ENCODE peak calls at places on chromosomes 16 and 17, in five cellular contexts. G, R, D, U and L are unnamed samples.
A peak's percentile ranks its signal among the peaks of the same experiment; 100 is the strongest.

GRCh38 chr17:31842416-31843381 is 16.3 kb downstream of the COPRS start:
- DNase-seq in G (peak; percentile 58), R (peak; percentile 67), D (peak; percentile 66), U (peak; percentile 81), L (peak; percentile 80)

GRCh38 chr17:36937001-36937960 is at the start of gene LHX1:
- DNase-seq in G (no peak), R (no peak), D (no peak), U (no peak), L (no peak)

GRCh38 chr17:43372273-43372911 is 26.4 kb upstream of the ARL4D start:
- DNase-seq in G (no peak), R (no peak), D (peak; percentile 60), U (no peak), L (peak; percentile 76)

GRCh38 chr17:33097411-33097810 is 105.8 kb downstream of the SPACA3 start:
- DNase-seq in G (no peak), R (no peak), D (no peak), U (no peak), L (no peak)

GRCh38 chr17:40373999-40374398 is 9.5 kb upstream of the GJD3 start:
- DNase-seq in G (no peak), R (no peak), D (no peak), U (no peak), L (no peak)

GRCh38 chr17:46853896-46854444 is 2.6 kb downstream of the WNT9B start:
- DNase-seq in G (no peak), R (no peak), D (peak; percentile 40), U (no peak), L (no peak)

GRCh38 chr17:4073983-4074830 is 68.6 kb downstream of the ZZEF1 start:
- DNase-seq in G (peak; percentile 58), R (no peak), D (peak; percentile 8), U (peak; percentile 71), L (no peak)

GRCh38 chr16:1193143-1193824 is 31.8 kb downstream of the TPSG1 start:
- DNase-seq in G (no peak), R (no peak), D (no peak), U (no peak), L (no peak)

GRCh38 chr17:50164697-50164988 is 1.2 kb upstream of the SGCA start:
- DNase-seq in G (no peak), R (no peak), D (no peak), U (no peak), L (no peak)

GRCh38 chr16:24689128-24689527 is 40.3 kb upstream of the TNRC6A start:
- DNase-seq in G (no peak), R (peak; percentile 85), D (peak; percentile 76), U (peak; percentile 51), L (no peak)

GRCh38 chr17:78890111-78890897 is 12.7 kb downstream of the CEP295NL start:
- DNase-seq in G (peak; percentile 89), R (no peak), D (no peak), U (peak; percentile 72), L (no peak)

GRCh38 chr17:30534298-30534697 is 57.1 kb downstream of the GOSR1 start:
- DNase-seq in G (no peak), R (no peak), D (no peak), U (no peak), L (no peak)

GRCh38 chr17:38967290-38967738 is at the start of gene FBXO47:
- DNase-seq in G (peak; percentile 97), R (peak; percentile 98), D (peak; percentile 51), U (peak; percentile 85), L (peak; percentile 93)

GRCh38 chr16:9381399-9381798 is 290.0 kb downstream of the HAPSTR1 start:
- DNase-seq in G (no peak), R (no peak), D (no peak), U (no peak), L (no peak)

GRCh38 chr17:19568016-19568350 is 34.3 kb downstream of the SLC47A1 start:
- DNase-seq in G (no peak), R (no peak), D (no peak), U (no peak), L (no peak)

GRCh38 chr17:28001149-28001548 is 41.3 kb upstream of the NLK start:
- DNase-seq in G (no peak), R (no peak), D (no peak), U (no peak), L (no peak)

GRCh38 chr17:75049057-75049456 is 2.0 kb downstream of the KCTD2 start:
- DNase-seq in G (no peak), R (no peak), D (no peak), U (no peak), L (no peak)

GRCh38 chr17:30318190-30318589 is 15.7 kb downstream of the TMIGD1 start:
- DNase-seq in G (no peak), R (no peak), D (no peak), U (no peak), L (no peak)

GRCh38 chr16:87047221-87048037 is 269.8 kb downstream of the C16orf95 start:
- DNase-seq in G (no peak), R (no peak), D (no peak), U (no peak), L (no peak)

GRCh38 chr17:4712526-4712925 is 2.1 kb downstream of the ARRB2 start:
- DNase-seq in G (no peak), R (no peak), D (no peak), U (no peak), L (no peak)

GRCh38 chr17:56319531-56319930 is 166.3 kb downstream of the ANKFN1 start:
- DNase-seq in G (no peak), R (peak; percentile 64), D (peak; percentile 53), U (no peak), L (no peak)

GRCh38 chr16:89378947-89379771 is 111.2 kb downstream of the ANKRD11 start:
- DNase-seq in G (no peak), R (no peak), D (no peak), U (peak; percentile 53), L (peak; percentile 68)

GRCh38 chr16:23837553-23838308 is 1.9 kb downstream of the PRKCB start:
- DNase-seq in G (no peak), R (no peak), D (no peak), U (no peak), L (no peak)

GRCh38 chr17:81253358-81254131 is 14.4 kb downstream of the NDUFAF8 start:
- DNase-seq in G (peak; percentile 70), R (peak; percentile 43), D (peak; percentile 42), U (no peak), L (no peak)

DNA sequence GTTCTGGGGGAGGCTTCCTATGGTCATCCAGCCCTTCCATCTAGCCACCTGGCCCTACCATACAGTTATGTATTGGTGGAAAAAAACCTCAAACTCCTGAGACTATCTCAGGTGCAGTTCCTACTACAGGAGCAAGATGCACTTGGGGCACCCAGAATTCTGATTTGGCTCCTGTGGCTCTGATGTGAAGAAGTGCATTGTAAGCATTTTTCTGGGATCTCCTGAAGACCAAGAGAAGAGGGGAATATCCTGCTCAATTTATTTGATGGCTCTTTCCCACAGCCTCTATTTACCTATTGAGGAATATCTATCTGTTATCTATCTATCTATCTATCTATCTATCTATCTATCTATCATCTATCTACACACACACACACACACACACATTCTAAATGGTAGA is 1981.5 kb downstream of the TP53TG3F start:
- DNase-seq in G (no peak), R (no peak), D (no peak), U (no peak), L (no peak)
- H3K9me3 ChIP-seq in G (peaks cover 8% of the 10 kb centered on the region), R (no peaks in the 10 kb centered on the region), D (peaks cover 81% of the 10 kb centered on the region), U (no peaks in the 10 kb centered on the region), L (no peaks in the 10 kb centered on the region)

GRCh38 chr17:26809033-26809432 is 484.9 kb upstream of the WSB1 start:
- DNase-seq in G (no peak), R (no peak), D (peak; percentile 2), U (no peak), L (no peak)
- H3K9me3 ChIP-seq in G (peaks cover 67% of the 10 kb centered on the region), R (peaks cover 40% of the 10 kb centered on the region), D (peaks cover 70% of the 10 kb centered on the region), U (peaks cover 15% of the 10 kb centered on the region), L (no peaks in the 10 kb centered on the region)

GRCh38 chr16:10410469-10410868 is 24.6 kb downstream of the ATF7IP2 start:
- DNase-seq in G (no peak), R (no peak), D (no peak), U (no peak), L (no peak)

GRCh38 chr16:10408824-10409381 is 23.0 kb downstream of the ATF7IP2 start:
- DNase-seq in G (no peak), R (peak; percentile 49), D (no peak), U (no peak), L (no peak)

GRCh38 chr16:10412935-10413601 is 27.2 kb downstream of the ATF7IP2 start:
- DNase-seq in G (no peak), R (no peak), D (no peak), U (no peak), L (no peak)
- H3K9me3 ChIP-seq in G (peaks cover 75% of the 10 kb centered on the region), R (peaks cover 44% of the 10 kb centered on the region), D (peaks cover 55% of the 10 kb centered on the region), U (peaks cover 35% of the 10 kb centered on the region), L (no peaks in the 10 kb centered on the region)

GRCh38 chr16:35750157-35750689 is 2290.8 kb downstream of the TP53TG3F start:
- DNase-seq in G (no peak), R (no peak), D (no peak), U (no peak), L (no peak)

GRCh38 chr16:35748621-35749252 is 2289.3 kb downstream of the TP53TG3F start:
- DNase-seq in G (no peak), R (no peak), D (no peak), U (no peak), L (no peak)

GRCh38 chr16:35749253-35750141 is 2290.1 kb downstream of the TP53TG3F start:
- DNase-seq in G (peak; percentile 29), R (no peak), D (no peak), U (no peak), L (no peak)

GRCh38 chr16:35752012-35752772 is 2292.8 kb downstream of the TP53TG3F start:
- DNase-seq in G (no peak), R (no peak), D (no peak), U (no peak), L (no peak)

GRCh38 chr16:35750701-35751104 is 2291.3 kb downstream of the TP53TG3F start:
- DNase-seq in G (no peak), R (no peak), D (no peak), U (no peak), L (no peak)
- H3K9me3 ChIP-seq in G (peaks cover 3% of the 10 kb centered on the region), R (no peaks in the 10 kb centered on the region), D (no peaks in the 10 kb centered on the region), U (no peaks in the 10 kb centered on the region), L (peaks cover 4% of the 10 kb centered on the region)

DNA sequence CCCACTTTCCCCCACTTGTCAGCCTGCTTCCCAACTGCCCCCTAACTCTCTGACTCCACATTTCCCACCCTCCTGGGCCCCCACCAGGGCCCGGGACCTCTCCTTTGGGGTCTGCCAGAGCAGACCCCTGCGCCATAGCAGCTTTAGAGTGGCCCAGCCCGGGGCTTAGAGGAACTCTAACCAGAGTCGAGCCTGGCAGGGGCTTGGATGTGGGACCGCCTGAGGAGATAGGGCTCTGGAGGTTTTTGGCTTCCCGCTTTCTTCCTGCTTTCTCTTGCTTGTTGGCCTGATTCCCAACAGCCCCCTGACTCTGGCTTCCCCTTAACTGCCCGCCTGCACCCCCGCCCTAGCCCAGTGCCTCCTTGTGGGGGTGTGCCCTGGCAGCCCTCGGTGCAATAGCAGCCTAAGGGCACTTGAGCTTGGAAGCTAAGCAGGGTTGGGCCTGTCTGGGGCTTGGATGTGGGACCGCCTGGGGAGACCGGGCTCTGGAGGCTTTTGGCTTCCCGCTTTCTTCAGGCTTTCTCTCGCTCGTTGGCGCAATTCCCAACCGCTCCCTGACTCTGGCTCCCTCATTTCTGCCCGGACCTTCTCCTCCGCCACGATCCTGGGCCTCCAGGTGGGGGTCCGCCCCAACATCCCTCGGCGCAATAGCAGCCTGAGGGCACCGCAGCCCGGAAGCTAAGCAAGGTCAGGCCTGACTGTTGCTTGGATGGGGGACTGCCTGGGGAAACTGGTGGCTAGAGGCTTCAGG is 2292.0 kb downstream of the TP53TG3F start:
- DNase-seq in G (peak; percentile 43), R (no peak), D (no peak), U (no peak), L (no peak)
- H3K9me3 ChIP-seq in G (peaks cover 3% of the 10 kb centered on the region), R (no peaks in the 10 kb centered on the region), D (no peaks in the 10 kb centered on the region), U (no peaks in the 10 kb centered on the region), L (peaks cover 4% of the 10 kb centered on the region)